ENCODE peak calls at places on chromosomes 6 and 20, in four cellular contexts. O, H, V and X are unnamed samples.

GRCh38 chr6:168223150-168223549 is 96.4 kb downstream of the DACT2 start:
- DNase-seq in O (no peak), H (no peak), V (no peak), X (no peak)

GRCh38 chr6:1131285-1132079 is 180.4 kb upstream of the FOXQ1 start:
- DNase-seq in O (no peak), H (no peak), V (peak), X (no peak)

GRCh38 chr20:39676857-39677351 is 714.8 kb downstream of the DHX35 start:
- DNase-seq in O (no peak), H (no peak), V (no peak), X (no peak)

GRCh38 chr6:147507162-147508072 is 1.1 kb upstream of the SAMD5 start:
- DNase-seq in O (peak), H (no peak), V (no peak), X (peak)

GRCh38 chr20:275791-276190 is 14.8 kb downstream of the C20orf96 start:
- DNase-seq in O (no peak), H (no peak), V (no peak), X (no peak)

GRCh38 chr6:139627091-139627490 is 252.6 kb upstream of the CITED2 start:
- DNase-seq in O (no peak), H (no peak), V (no peak), X (no peak)

GRCh38 chr6:43923376-43924221 is 153.6 kb downstream of the VEGFA start:
- DNase-seq in O (no peak), H (no peak), V (no peak), X (no peak)

GRCh38 chr6:148164645-148165044 is 178.0 kb upstream of the SASH1 start:
- DNase-seq in O (no peak), H (peak), V (no peak), X (no peak)

GRCh38 chr6:168007592-168008338 is 10.3 kb downstream of the KIF25 start:
- DNase-seq in O (no peak), H (no peak), V (peak), X (no peak)

GRCh38 chr6:33343953-33344611 is 26.5 kb upstream of the ZBTB22 start:
- DNase-seq in O (no peak), H (no peak), V (no peak), X (no peak)

GRCh38 chr6:20377623-20378265 is 23.9 kb upstream of the E2F3 start:
- DNase-seq in O (no peak), H (no peak), V (no peak), X (no peak)

GRCh38 chr6:133040025-133040838 is 200.9 kb upstream of the EYA4 start:
- DNase-seq in O (peak), H (peak), V (peak), X (peak)

GRCh38 chr20:34083137-34083536 is 28.9 kb downstream of the EIF2S2 start:
- DNase-seq in O (no peak), H (peak), V (no peak), X (no peak)
- TF ChIP-seq FOXJ3 in O (no peak), H (no peak), V (no peak), X (no peak)

GRCh38 chr20:53595018-53595378 is 1.4 kb upstream of the ZNF217 start:
- DNase-seq in O (no peak), H (no peak), V (no peak), X (no peak)
- TF ChIP-seq FOXJ3 in O (no peak), H (no peak), V (no peak), X (no peak)

DNA sequence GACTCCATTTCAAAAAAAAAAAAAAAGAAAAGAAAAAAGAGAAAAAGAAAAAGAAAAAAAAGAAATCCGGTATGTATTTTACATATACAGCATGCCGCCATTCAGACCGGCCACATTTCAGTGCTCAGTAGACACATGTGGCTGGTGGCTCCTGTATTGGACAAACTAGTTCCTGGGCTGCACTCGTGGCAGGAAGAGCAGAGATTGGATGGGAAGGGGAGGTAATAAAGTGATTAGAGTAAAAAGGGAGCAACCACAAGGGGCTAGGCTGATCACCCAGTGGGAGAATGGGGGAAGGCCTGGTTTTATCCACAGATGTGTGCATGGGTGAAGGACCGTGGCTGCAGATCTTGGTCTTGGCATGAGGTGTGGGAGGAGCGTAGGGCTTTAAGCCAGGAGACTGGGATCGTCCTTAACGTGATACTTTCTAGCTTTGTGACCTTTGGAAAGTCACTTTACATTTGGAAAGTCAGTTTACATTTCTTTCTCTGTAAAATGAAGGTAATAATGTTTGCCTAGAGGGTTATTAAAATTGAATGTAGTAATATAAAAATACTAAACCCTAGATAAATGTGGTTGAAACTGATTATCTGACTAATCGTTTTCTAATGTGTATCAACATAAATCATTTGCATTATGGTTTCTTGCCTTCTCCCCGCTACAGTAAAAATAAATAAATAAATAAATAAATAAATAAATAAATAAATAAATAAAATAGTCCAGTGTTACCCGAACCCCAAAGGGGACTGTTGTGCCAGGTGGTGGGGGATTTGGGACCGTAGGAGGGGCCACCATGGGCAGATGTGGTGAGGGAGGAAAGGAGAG is 869 bp upstream of the TRIM15 start:
- DNase-seq in O (no peak), H (no peak), V (no peak), X (no peak)
- TF ChIP-seq FOXJ3 in O (no peak), H (no peak), V (no peak), X (no peak)

DNA sequence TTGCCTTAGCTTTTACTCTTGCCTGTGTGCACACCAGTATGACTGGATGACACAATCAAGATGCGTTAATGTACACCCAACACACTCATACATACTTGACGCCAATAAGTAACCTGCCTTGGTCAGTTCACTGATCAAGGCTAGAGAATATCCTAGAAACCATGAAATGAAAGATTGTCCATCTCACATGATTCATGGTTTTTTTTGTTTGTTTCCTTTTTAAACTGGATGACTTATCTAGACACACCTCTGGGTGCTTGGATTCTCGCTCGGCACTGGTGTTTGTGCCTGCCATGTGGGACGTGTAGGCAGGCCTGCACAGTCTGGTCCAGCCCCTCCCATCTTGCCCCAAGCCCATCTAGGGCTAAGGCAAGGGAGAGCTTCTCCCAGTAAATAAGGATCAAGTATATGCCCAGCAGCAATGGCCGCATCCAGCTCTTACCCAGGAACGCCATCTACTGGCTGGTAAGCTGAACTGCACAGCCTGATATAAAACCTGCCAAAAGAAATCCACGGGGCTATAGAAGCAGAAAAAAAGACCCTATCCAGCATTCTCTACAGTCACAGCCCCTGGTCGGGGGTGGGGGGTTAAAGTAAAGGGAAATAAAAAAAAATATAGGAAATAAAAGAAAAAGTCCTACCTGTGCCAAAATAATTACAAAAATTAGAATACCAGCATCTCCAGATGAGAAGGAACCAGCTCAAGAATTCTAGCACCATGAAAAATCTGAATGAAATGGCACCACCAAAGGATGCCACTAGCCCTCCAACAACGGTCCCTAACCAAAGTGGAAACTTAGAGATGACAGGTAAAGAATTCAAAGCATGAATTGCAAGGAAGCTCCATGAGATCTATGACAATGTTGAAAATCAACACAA is 73.3 kb downstream of the OTOR start:
- DNase-seq in O (peak), H (peak), V (peak), X (peak)
- TF ChIP-seq FOXJ3 in O (no peak), H (no peak), V (no peak), X (no peak)

DNA sequence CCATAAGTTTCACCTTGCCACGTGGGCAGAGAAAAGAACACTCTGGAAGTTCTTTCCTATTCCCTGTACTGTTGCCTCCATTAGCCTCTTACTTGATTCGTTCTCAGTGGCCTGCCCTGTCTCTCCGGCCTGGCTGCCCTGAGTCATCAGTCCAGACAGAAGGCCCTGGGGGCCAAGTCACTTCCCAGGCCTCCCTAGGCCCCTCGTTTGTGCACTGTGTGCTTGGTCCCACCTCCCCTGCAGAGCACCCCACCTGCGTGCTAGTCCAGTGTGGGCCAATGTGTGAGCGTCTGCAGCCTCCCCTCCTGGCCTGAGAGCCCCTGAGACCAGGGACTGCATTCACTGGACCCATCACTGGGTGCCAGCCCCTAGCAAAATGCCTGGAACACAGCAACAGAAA is 191.2 kb upstream of the RREB1 start:
- DNase-seq in O (no peak), H (no peak), V (no peak), X (no peak)
- TF ChIP-seq FOXJ3 in O (no peak), H (no peak), V (no peak), X (no peak)

GRCh38 chr20:12199703-12200102 is 282.0 kb downstream of the BTBD3 start:
- DNase-seq in O (no peak), H (no peak), V (no peak), X (peak)
- TF ChIP-seq FOXJ3 in O (no peak), H (no peak), V (no peak), X (no peak)

DNA sequence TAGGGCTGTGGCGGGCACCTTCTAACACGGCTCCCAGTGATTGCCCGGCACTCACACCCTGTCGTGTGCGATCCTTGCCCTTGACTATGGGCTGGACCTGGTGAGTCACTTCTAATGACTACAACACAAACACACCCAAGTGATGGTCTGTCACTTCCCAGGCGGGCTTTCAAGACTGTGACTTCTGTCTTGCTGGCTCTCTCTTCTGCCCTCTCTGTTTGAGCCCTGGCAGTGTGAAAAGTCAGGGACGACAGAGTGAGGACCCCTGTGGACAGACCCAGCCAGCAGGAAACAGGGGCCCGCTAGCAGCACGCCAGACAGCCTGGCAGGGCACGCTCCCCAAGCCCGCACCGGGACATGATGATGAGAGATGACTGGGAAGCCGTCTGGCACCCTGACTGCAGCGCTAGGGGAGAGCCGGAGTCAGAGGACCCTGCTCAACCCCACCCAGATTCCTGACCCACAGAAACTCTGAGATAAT is 43.0 kb downstream of the KIF16B start:
- DNase-seq in O (no peak), H (no peak), V (peak), X (no peak)
- TF ChIP-seq FOXJ3 in O (no peak), H (no peak), V (no peak), X (no peak)

DNA sequence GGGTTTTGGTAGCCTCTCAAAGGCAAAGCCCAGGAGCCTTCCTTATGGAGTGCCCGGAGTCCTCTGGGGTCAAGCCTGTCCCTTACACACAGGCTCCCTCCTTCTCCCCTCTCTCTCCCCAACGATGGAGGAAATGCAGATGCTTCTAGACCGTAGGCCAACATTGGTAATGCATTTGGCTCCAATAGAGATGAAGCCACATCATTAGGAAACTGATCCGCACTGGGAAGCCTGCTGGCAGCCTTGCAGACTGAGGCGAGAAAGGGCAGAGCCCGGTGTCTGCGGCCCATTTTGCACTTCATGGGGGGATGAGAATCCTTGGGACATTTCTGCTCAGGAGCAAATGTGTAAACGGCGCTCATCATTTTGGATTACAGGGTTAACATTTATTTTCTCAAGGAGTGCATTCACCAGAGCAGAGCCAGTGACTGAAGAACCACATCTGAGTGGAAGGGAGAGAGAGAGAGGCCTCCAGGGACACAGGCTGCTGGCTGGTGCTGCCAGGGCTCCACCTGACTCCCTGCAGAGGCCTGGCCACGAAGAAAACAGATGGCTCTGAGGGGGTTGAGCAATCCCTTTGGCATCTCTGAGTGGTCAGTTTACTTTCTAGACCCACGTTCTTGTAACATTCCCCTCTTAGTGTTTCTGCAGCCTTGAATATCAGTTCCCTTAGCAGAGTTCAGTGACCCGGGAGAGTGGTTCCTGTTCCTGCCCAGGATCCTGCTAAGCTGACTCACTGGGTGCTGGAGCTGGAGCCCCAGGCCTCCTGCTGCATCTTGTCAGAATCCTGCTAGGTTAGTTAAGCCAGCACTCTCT is 4.4 kb upstream of the CST3 start:
- DNase-seq in O (no peak), H (no peak), V (no peak), X (no peak)
- TF ChIP-seq FOXJ3 in O (no peak), H (no peak), V (no peak), X (no peak)

GRCh38 chr20:55079917-55080316 is 604.5 kb downstream of the DOK5 start:
- DNase-seq in O (no peak), H (no peak), V (no peak), X (no peak)
- TF ChIP-seq FOXJ3 in O (no peak), H (no peak), V (no peak), X (no peak)

GRCh38 chr6:98054453-98054852 is 771.4 kb upstream of the MMS22L start:
- DNase-seq in O (no peak), H (no peak), V (no peak), X (no peak)
- TF ChIP-seq FOXJ3 in O (no peak), H (no peak), V (no peak), X (no peak)